ENCODE peak calls at places on chromosomes 5 and 9, in seven cellular contexts. One of them, this sample, is unnamed.

GRCh38 chr9:3769646-3770045 is 243.8 kb upstream of the RFX3 start:
- DNase-seq in PC-3: no peak
- DNase-seq in GM12878: no peak
- DNase-seq in HepG2: no peak
- DNase-seq in heart right ventricle: no peak
- DNase-seq in IMR-90: no peak
- DNase-seq in astrocyte: no peak
- DNase-seq in this sample: no peak

GRCh38 chr9:72978724-72979123 is 25.9 kb upstream of the ALDH1A1 start:
- DNase-seq in PC-3: peak
- DNase-seq in GM12878: no peak
- DNase-seq in HepG2: no peak
- DNase-seq in heart right ventricle: no peak
- DNase-seq in IMR-90: no peak
- DNase-seq in astrocyte: peak
- DNase-seq in this sample: peak

GRCh38 chr5:68086857-68087256 is 128.7 kb upstream of the PIK3R1 start:
- DNase-seq in PC-3: no peak
- DNase-seq in GM12878: no peak
- DNase-seq in HepG2: no peak
- DNase-seq in heart right ventricle: peak
- DNase-seq in IMR-90: peak
- DNase-seq in astrocyte: peak
- DNase-seq in this sample: no peak

GRCh38 chr5:75668988-75669760 is 48.1 kb downstream of the POC5 start:
- DNase-seq in PC-3: peak
- DNase-seq in GM12878: peak
- DNase-seq in HepG2: peak
- DNase-seq in heart right ventricle: peak
- DNase-seq in IMR-90: peak
- DNase-seq in astrocyte: peak
- DNase-seq in this sample: peak

GRCh38 chr9:4714266-4715016 is 26.6 kb downstream of the AK3 start:
- DNase-seq in PC-3: no peak
- DNase-seq in GM12878: no peak
- DNase-seq in HepG2: no peak
- DNase-seq in heart right ventricle: no peak
- DNase-seq in IMR-90: peak
- DNase-seq in astrocyte: peak
- DNase-seq in this sample: no peak

GRCh38 chr9:33233659-33234335 is 6.2 kb upstream of the SPINK4 start:
- DNase-seq in PC-3: peak
- DNase-seq in GM12878: no peak
- DNase-seq in HepG2: no peak
- DNase-seq in heart right ventricle: no peak
- DNase-seq in IMR-90: peak
- DNase-seq in astrocyte: peak
- DNase-seq in this sample: peak

GRCh38 chr9:137365552-137366444 is 57.2 kb downstream of the EXD3 start:
- DNase-seq in PC-3: no peak
- DNase-seq in GM12878: no peak
- DNase-seq in HepG2: no peak
- DNase-seq in heart right ventricle: no peak
- DNase-seq in IMR-90: no peak
- DNase-seq in astrocyte: no peak
- DNase-seq in this sample: no peak

GRCh38 chr5:109589983-109590382 is 99.7 kb upstream of the MAN2A1 start:
- DNase-seq in PC-3: peak
- DNase-seq in GM12878: no peak
- DNase-seq in HepG2: no peak
- DNase-seq in heart right ventricle: no peak
- DNase-seq in IMR-90: no peak
- DNase-seq in astrocyte: no peak
- DNase-seq in this sample: peak

GRCh38 chr5:62621280-62621679 is 42.7 kb downstream of the LRRC70 start:
- DNase-seq in PC-3: no peak
- DNase-seq in GM12878: no peak
- DNase-seq in HepG2: no peak
- DNase-seq in heart right ventricle: no peak
- DNase-seq in IMR-90: no peak
- DNase-seq in astrocyte: no peak
- DNase-seq in this sample: no peak

GRCh38 chr5:152634596-152634995 is 229.5 kb upstream of the NMUR2 start:
- DNase-seq in PC-3: no peak
- DNase-seq in GM12878: no peak
- DNase-seq in HepG2: no peak
- DNase-seq in heart right ventricle: peak
- DNase-seq in IMR-90: no peak
- DNase-seq in astrocyte: no peak
- DNase-seq in this sample: no peak

GRCh38 chr5:66929281-66929680 is 267.3 kb downstream of the CD180 start:
- DNase-seq in PC-3: no peak
- DNase-seq in GM12878: no peak
- DNase-seq in HepG2: no peak
- DNase-seq in heart right ventricle: no peak
- DNase-seq in IMR-90: no peak
- DNase-seq in astrocyte: no peak
- DNase-seq in this sample: no peak

GRCh38 chr5:180209137-180209581 is at the start of gene RASGEF1C:
- DNase-seq in PC-3: peak
- DNase-seq in GM12878: no peak
- DNase-seq in HepG2: peak
- DNase-seq in heart right ventricle: no peak
- DNase-seq in IMR-90: peak
- DNase-seq in astrocyte: peak
- DNase-seq in this sample: peak

GRCh38 chr9:89234636-89235035 is 56.0 kb upstream of the SHC3 start:
- DNase-seq in PC-3: no peak
- DNase-seq in GM12878: peak
- DNase-seq in HepG2: no peak
- DNase-seq in heart right ventricle: no peak
- DNase-seq in IMR-90: peak
- DNase-seq in astrocyte: peak
- DNase-seq in this sample: peak

GRCh38 chr9:121318631-121319393 is 50.9 kb downstream of the GSN start:
- DNase-seq in PC-3: no peak
- DNase-seq in GM12878: no peak
- DNase-seq in HepG2: no peak
- DNase-seq in heart right ventricle: no peak
- DNase-seq in IMR-90: no peak
- DNase-seq in astrocyte: no peak
- DNase-seq in this sample: no peak

GRCh38 chr5:131994090-131994489 is 17.4 kb downstream of the ACSL6 start:
- DNase-seq in PC-3: no peak
- DNase-seq in GM12878: no peak
- DNase-seq in HepG2: no peak
- DNase-seq in heart right ventricle: no peak
- DNase-seq in IMR-90: no peak
- DNase-seq in astrocyte: no peak
- DNase-seq in this sample: no peak

DNA sequence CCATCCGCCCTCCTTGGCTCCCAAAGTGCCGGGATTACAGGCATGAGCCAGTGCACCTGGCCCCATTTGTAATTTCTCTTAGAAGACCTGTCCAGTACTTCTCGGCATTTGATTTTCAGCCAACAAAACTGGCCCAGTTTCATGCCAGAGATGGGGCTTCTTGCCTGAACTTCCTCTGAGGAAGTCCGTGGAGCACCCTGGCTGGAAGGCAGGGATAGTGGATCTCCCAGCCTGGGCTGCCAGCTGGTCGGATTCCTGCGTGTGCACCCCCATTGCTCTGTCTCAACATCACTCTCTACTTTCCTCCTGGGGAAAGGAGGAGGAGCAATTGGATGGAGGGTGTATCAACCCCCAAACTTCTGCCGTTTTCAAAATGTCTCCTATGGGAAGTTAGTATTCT is 39.0 kb downstream of the FAM78A start:
- DNase-seq in PC-3: no peak
- DNase-seq in GM12878: no peak
- DNase-seq in HepG2: no peak
- DNase-seq in heart right ventricle: no peak
- DNase-seq in IMR-90: no peak
- DNase-seq in astrocyte: no peak
- DNase-seq in this sample: no peak
- H3K4me3 ChIP-seq in PC-3: no peak
- H3K4me3 ChIP-seq in GM12878: no peak
- H3K4me3 ChIP-seq in HepG2: no peak
- H3K4me3 ChIP-seq in heart right ventricle: no peak
- H3K4me3 ChIP-seq in IMR-90: no peak
- H3K4me3 ChIP-seq in astrocyte: no peak
- H3K4me3 ChIP-seq in this sample: no peak

DNA sequence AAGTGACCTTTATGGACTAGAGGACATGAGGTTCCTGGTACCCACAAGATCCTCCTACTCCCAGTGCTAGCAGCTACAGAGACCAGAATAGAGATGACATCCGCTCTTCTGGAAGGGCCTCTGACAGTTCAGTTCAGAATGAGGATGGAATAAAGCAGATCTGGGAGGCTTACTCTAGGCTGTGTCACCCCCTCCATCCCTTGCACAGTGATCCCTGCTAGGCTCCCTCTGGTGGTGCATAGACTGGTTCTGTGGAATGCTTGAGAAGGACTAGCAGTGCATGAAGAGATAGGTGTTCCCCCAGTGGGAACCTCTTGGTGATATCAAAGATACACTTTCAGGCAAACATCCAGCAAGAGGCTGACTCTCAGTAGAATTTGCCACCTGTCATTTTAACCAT is 83.0 kb downstream of the NPR3 start:
- DNase-seq in PC-3: peak
- DNase-seq in GM12878: no peak
- DNase-seq in HepG2: peak
- DNase-seq in heart right ventricle: no peak
- DNase-seq in IMR-90: peak
- DNase-seq in astrocyte: no peak
- DNase-seq in this sample: peak
- TF ChIP-seq CTCF in PC-3: peak
- TF ChIP-seq CTCF in GM12878: no peak
- TF ChIP-seq CTCF in HepG2: peak
- TF ChIP-seq CTCF in heart right ventricle: no peak
- TF ChIP-seq CTCF in IMR-90: peak
- TF ChIP-seq CTCF in astrocyte: no peak
- TF ChIP-seq CTCF in this sample: peak

DNA sequence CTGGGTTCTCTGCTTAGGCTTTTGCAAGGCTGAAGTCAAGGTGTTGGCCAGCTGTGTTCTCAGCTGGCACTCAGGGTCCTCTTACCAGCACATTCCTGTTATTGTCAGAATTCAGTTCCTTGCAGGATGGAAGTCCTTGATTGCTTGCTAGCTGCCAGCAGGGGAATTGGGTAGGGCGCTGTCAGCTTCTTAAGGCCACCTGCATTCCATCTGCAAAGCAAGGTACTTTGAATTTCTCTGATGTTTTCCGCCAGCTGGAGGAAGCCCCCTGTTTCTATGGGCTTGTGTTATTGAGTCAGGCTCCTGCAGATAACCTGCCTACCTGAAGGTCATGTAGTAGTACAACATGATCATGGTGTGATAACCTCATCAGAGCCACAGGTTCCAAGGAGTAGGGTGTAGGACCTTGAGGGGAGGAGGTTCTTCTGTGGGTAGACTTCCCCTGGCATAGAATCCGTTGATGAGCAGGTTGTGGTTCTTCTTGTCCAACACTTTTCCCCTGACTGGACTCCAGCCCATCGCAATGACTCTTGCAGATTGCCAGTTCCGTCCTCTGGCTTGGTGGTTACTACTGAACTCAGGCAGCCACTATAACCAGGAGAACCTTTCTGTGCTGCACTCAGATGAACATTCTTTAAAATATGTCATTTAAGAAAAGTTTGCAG is 6.8 kb downstream of the TENT4A start:
- DNase-seq in PC-3: no peak
- DNase-seq in GM12878: no peak
- DNase-seq in HepG2: no peak
- DNase-seq in heart right ventricle: no peak
- DNase-seq in IMR-90: peak
- DNase-seq in astrocyte: peak
- DNase-seq in this sample: no peak
- H3K4me3 ChIP-seq in PC-3: no peak
- H3K4me3 ChIP-seq in GM12878: peak
- H3K4me3 ChIP-seq in HepG2: no peak
- H3K4me3 ChIP-seq in heart right ventricle: no peak
- H3K4me3 ChIP-seq in IMR-90: no peak
- H3K4me3 ChIP-seq in astrocyte: no peak
- H3K4me3 ChIP-seq in this sample: no peak

DNA sequence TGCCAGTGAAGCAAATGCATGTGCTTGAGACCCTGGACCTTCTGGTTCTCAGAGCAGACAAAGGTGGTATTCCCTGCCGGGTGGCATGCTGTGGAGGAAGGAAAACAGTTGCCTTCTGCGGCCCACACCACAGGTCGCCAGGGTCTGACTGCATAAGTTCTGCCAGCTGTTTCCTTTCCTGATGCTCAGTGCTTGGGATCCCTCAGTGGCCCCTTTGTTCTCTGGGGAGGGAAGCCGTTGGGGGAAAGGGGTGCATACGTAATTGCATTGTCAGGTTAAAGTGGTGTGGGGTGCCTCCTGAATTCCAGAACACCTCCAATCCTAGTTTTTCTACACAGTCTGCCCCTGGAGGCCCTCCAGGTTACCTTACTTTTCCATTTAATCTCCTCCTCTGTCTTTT is 43.1 kb upstream of the SLC2A8 start:
- DNase-seq in PC-3: no peak
- DNase-seq in GM12878: no peak
- DNase-seq in HepG2: no peak
- DNase-seq in heart right ventricle: no peak
- DNase-seq in IMR-90: no peak
- DNase-seq in astrocyte: no peak
- DNase-seq in this sample: no peak
- TF ChIP-seq CTCF in PC-3: no peak
- TF ChIP-seq CTCF in GM12878: no peak
- TF ChIP-seq CTCF in HepG2: no peak
- TF ChIP-seq CTCF in heart right ventricle: no peak
- TF ChIP-seq CTCF in IMR-90: no peak
- TF ChIP-seq CTCF in astrocyte: no peak
- TF ChIP-seq CTCF in this sample: no peak

GRCh38 chr5:173743641-173744343 is 127.3 kb upstream of the BOD1 start:
- DNase-seq in PC-3: no peak
- DNase-seq in GM12878: peak
- DNase-seq in HepG2: peak
- DNase-seq in heart right ventricle: no peak
- DNase-seq in IMR-90: no peak
- DNase-seq in astrocyte: no peak
- DNase-seq in this sample: no peak
- H3K4me3 ChIP-seq in PC-3: no peak
- H3K4me3 ChIP-seq in GM12878: no peak
- H3K4me3 ChIP-seq in HepG2: no peak
- H3K4me3 ChIP-seq in heart right ventricle: no peak
- H3K4me3 ChIP-seq in IMR-90: no peak
- H3K4me3 ChIP-seq in astrocyte: no peak
- H3K4me3 ChIP-seq in this sample: no peak

GRCh38 chr5:168177831-168178450 is 113.5 kb upstream of the WWC1 start:
- DNase-seq in PC-3: no peak
- DNase-seq in GM12878: no peak
- DNase-seq in HepG2: no peak
- DNase-seq in heart right ventricle: peak
- DNase-seq in IMR-90: no peak
- DNase-seq in astrocyte: no peak
- DNase-seq in this sample: no peak
- TF ChIP-seq CTCF in PC-3: no peak
- TF ChIP-seq CTCF in GM12878: no peak
- TF ChIP-seq CTCF in HepG2: no peak
- TF ChIP-seq CTCF in heart right ventricle: peak
- TF ChIP-seq CTCF in IMR-90: no peak
- TF ChIP-seq CTCF in astrocyte: no peak
- TF ChIP-seq CTCF in this sample: no peak

GRCh38 chr5:178419651-178420050 is 170.5 kb downstream of the COL23A1 start:
- DNase-seq in PC-3: no peak
- DNase-seq in GM12878: no peak
- DNase-seq in HepG2: no peak
- DNase-seq in heart right ventricle: no peak
- DNase-seq in IMR-90: no peak
- DNase-seq in astrocyte: no peak
- DNase-seq in this sample: no peak
- H3K4me3 ChIP-seq in PC-3: no peak
- H3K4me3 ChIP-seq in GM12878: no peak
- H3K4me3 ChIP-seq in HepG2: no peak
- H3K4me3 ChIP-seq in heart right ventricle: no peak
- H3K4me3 ChIP-seq in IMR-90: no peak
- H3K4me3 ChIP-seq in astrocyte: no peak
- H3K4me3 ChIP-seq in this sample: no peak